ENCODE peak calls at places on chromosome 15, in ten cellular contexts. One of them, this sample, is unnamed.

GRCh38 chr15:41115652-41116115 is 396 bp downstream of the INO80 start:
- DNase-seq in kidney epithelial cell: no peak
- DNase-seq in GM04504: peak; percentile 9
- DNase-seq in stromal cell of bone marrow: no peak
- DNase-seq in stimulated activated CD4-positive, alpha-beta T cell treated with anti-CD3 and anti-CD28 coated beads, Interleukin-2, amount 100 ng/mL, for 48 hours: peak; percentile 62
- DNase-seq in germinal center: no peak
- DNase-seq in activated naive CD4-positive, alpha-beta T cell treated with Interleukin-2 at 50 U/mL for 16 hours: peak; percentile 82
- DNase-seq in DMS 273 treated with DMSO at 0.1 percent for 48 hours: peak; percentile 40
- DNase-seq in foreskin keratinocyte: no peak
- DNase-seq in keratinocyte: peak; percentile 49
- DNase-seq in this sample: peak; percentile 55

GRCh38 chr15:92043283-92043682 is 189.8 kb downstream of the SLCO3A1 start:
- DNase-seq in stimulated activated CD4-positive, alpha-beta T cell treated with anti-CD3 and anti-CD28 coated beads, Interleukin-2, amount 100 ng/mL, for 48 hours: no peak
- DNase-seq in GM04504: no peak
- DNase-seq in stromal cell of bone marrow: no peak
- DNase-seq in DMS 273 treated with DMSO at 0.1 percent for 48 hours: no peak
- DNase-seq in keratinocyte: no peak
- DNase-seq in activated naive CD4-positive, alpha-beta T cell treated with Interleukin-2 at 50 U/mL for 16 hours: no peak
- DNase-seq in germinal center: no peak
- DNase-seq in kidney epithelial cell: no peak
- DNase-seq in foreskin keratinocyte: peak; percentile 84
- DNase-seq in this sample: no peak

GRCh38 chr15:76566276-76566675 is 229.7 kb downstream of the ISL2 start:
- DNase-seq in foreskin keratinocyte: no peak
- DNase-seq in stimulated activated CD4-positive, alpha-beta T cell treated with anti-CD3 and anti-CD28 coated beads, Interleukin-2, amount 100 ng/mL, for 48 hours: no peak
- DNase-seq in stromal cell of bone marrow: peak; percentile 13
- DNase-seq in keratinocyte: no peak
- DNase-seq in germinal center: no peak
- DNase-seq in GM04504: no peak
- DNase-seq in activated naive CD4-positive, alpha-beta T cell treated with Interleukin-2 at 50 U/mL for 16 hours: no peak
- DNase-seq in kidney epithelial cell: no peak
- DNase-seq in DMS 273 treated with DMSO at 0.1 percent for 48 hours: peak; percentile 8
- DNase-seq in this sample: no peak

GRCh38 chr15:59689626-59690236 is 611 bp upstream of the BNIP2 start:
- DNase-seq in keratinocyte: no peak
- DNase-seq in activated naive CD4-positive, alpha-beta T cell treated with Interleukin-2 at 50 U/mL for 16 hours: peak; percentile 60
- DNase-seq in foreskin keratinocyte: peak; percentile 25
- DNase-seq in DMS 273 treated with DMSO at 0.1 percent for 48 hours: no peak
- DNase-seq in germinal center: no peak
- DNase-seq in GM04504: peak; percentile 35
- DNase-seq in stimulated activated CD4-positive, alpha-beta T cell treated with anti-CD3 and anti-CD28 coated beads, Interleukin-2, amount 100 ng/mL, for 48 hours: peak; percentile 27
- DNase-seq in stromal cell of bone marrow: peak; percentile 57
- DNase-seq in kidney epithelial cell: no peak
- DNase-seq in this sample: no peak

GRCh38 chr15:82080774-82081173 is 35.0 kb upstream of the MEX3B start:
- DNase-seq in keratinocyte: no peak
- DNase-seq in DMS 273 treated with DMSO at 0.1 percent for 48 hours: no peak
- DNase-seq in stromal cell of bone marrow: no peak
- DNase-seq in activated naive CD4-positive, alpha-beta T cell treated with Interleukin-2 at 50 U/mL for 16 hours: no peak
- DNase-seq in stimulated activated CD4-positive, alpha-beta T cell treated with anti-CD3 and anti-CD28 coated beads, Interleukin-2, amount 100 ng/mL, for 48 hours: no peak
- DNase-seq in GM04504: no peak
- DNase-seq in kidney epithelial cell: no peak
- DNase-seq in germinal center: no peak
- DNase-seq in foreskin keratinocyte: no peak
- DNase-seq in this sample: no peak

GRCh38 chr15:30065025-30065801 is 17.5 kb upstream of the GOLGA8J start:
- DNase-seq in activated naive CD4-positive, alpha-beta T cell treated with Interleukin-2 at 50 U/mL for 16 hours: no peak
- DNase-seq in germinal center: no peak
- DNase-seq in stromal cell of bone marrow: peak; percentile 39
- DNase-seq in kidney epithelial cell: peak; percentile 85
- DNase-seq in foreskin keratinocyte: peak; percentile 77
- DNase-seq in GM04504: peak; percentile 54
- DNase-seq in DMS 273 treated with DMSO at 0.1 percent for 48 hours: no peak
- DNase-seq in stimulated activated CD4-positive, alpha-beta T cell treated with anti-CD3 and anti-CD28 coated beads, Interleukin-2, amount 100 ng/mL, for 48 hours: no peak
- DNase-seq in keratinocyte: peak; percentile 26
- DNase-seq in this sample: no peak

GRCh38 chr15:59456114-59456513 is 18.1 kb downstream of the FAM81A start:
- DNase-seq in foreskin keratinocyte: peak; percentile 45
- DNase-seq in stromal cell of bone marrow: no peak
- DNase-seq in DMS 273 treated with DMSO at 0.1 percent for 48 hours: no peak
- DNase-seq in germinal center: no peak
- DNase-seq in keratinocyte: peak; percentile 13
- DNase-seq in activated naive CD4-positive, alpha-beta T cell treated with Interleukin-2 at 50 U/mL for 16 hours: no peak
- DNase-seq in GM04504: no peak
- DNase-seq in kidney epithelial cell: no peak
- DNase-seq in stimulated activated CD4-positive, alpha-beta T cell treated with anti-CD3 and anti-CD28 coated beads, Interleukin-2, amount 100 ng/mL, for 48 hours: no peak
- DNase-seq in this sample: no peak

GRCh38 chr15:74906193-74906449 is 530 bp downstream of the FAM219B start:
- DNase-seq in DMS 273 treated with DMSO at 0.1 percent for 48 hours: no peak
- DNase-seq in stimulated activated CD4-positive, alpha-beta T cell treated with anti-CD3 and anti-CD28 coated beads, Interleukin-2, amount 100 ng/mL, for 48 hours: peak; percentile 29
- DNase-seq in foreskin keratinocyte: no peak
- DNase-seq in GM04504: no peak
- DNase-seq in keratinocyte: no peak
- DNase-seq in stromal cell of bone marrow: no peak
- DNase-seq in germinal center: no peak
- DNase-seq in activated naive CD4-positive, alpha-beta T cell treated with Interleukin-2 at 50 U/mL for 16 hours: peak; percentile 42
- DNase-seq in kidney epithelial cell: no peak
- DNase-seq in this sample: no peak

GRCh38 chr15:78265137-78265460 is 737 bp downstream of the DNAJA4 start:
- DNase-seq in kidney epithelial cell: no peak
- DNase-seq in DMS 273 treated with DMSO at 0.1 percent for 48 hours: no peak
- DNase-seq in keratinocyte: no peak
- DNase-seq in stimulated activated CD4-positive, alpha-beta T cell treated with anti-CD3 and anti-CD28 coated beads, Interleukin-2, amount 100 ng/mL, for 48 hours: no peak
- DNase-seq in GM04504: no peak
- DNase-seq in activated naive CD4-positive, alpha-beta T cell treated with Interleukin-2 at 50 U/mL for 16 hours: no peak
- DNase-seq in foreskin keratinocyte: no peak
- DNase-seq in germinal center: no peak
- DNase-seq in stromal cell of bone marrow: no peak
- DNase-seq in this sample: no peak

GRCh38 chr15:71588746-71589145 is 221.6 kb upstream of the NR2E3 start:
- DNase-seq in foreskin keratinocyte: no peak
- DNase-seq in stromal cell of bone marrow: peak; percentile 36
- DNase-seq in kidney epithelial cell: peak; percentile 79
- DNase-seq in GM04504: no peak
- DNase-seq in germinal center: no peak
- DNase-seq in keratinocyte: no peak
- DNase-seq in stimulated activated CD4-positive, alpha-beta T cell treated with anti-CD3 and anti-CD28 coated beads, Interleukin-2, amount 100 ng/mL, for 48 hours: no peak
- DNase-seq in activated naive CD4-positive, alpha-beta T cell treated with Interleukin-2 at 50 U/mL for 16 hours: no peak
- DNase-seq in DMS 273 treated with DMSO at 0.1 percent for 48 hours: no peak
- DNase-seq in this sample: no peak

GRCh38 chr15:40242216-40242599 is 3.3 kb downstream of the PAK6 start:
- DNase-seq in foreskin keratinocyte: no peak
- DNase-seq in activated naive CD4-positive, alpha-beta T cell treated with Interleukin-2 at 50 U/mL for 16 hours: no peak
- DNase-seq in keratinocyte: no peak
- DNase-seq in germinal center: no peak
- DNase-seq in DMS 273 treated with DMSO at 0.1 percent for 48 hours: no peak
- DNase-seq in kidney epithelial cell: no peak
- DNase-seq in stromal cell of bone marrow: no peak
- DNase-seq in stimulated activated CD4-positive, alpha-beta T cell treated with anti-CD3 and anti-CD28 coated beads, Interleukin-2, amount 100 ng/mL, for 48 hours: no peak
- DNase-seq in GM04504: no peak
- DNase-seq in this sample: no peak

GRCh38 chr15:41607033-41607432 is 48.0 kb downstream of the TYRO3 start:
- DNase-seq in kidney epithelial cell: peak; percentile 60
- DNase-seq in activated naive CD4-positive, alpha-beta T cell treated with Interleukin-2 at 50 U/mL for 16 hours: no peak
- DNase-seq in stimulated activated CD4-positive, alpha-beta T cell treated with anti-CD3 and anti-CD28 coated beads, Interleukin-2, amount 100 ng/mL, for 48 hours: no peak
- DNase-seq in stromal cell of bone marrow: peak; percentile 86
- DNase-seq in DMS 273 treated with DMSO at 0.1 percent for 48 hours: peak; percentile 86
- DNase-seq in foreskin keratinocyte: peak; percentile 50
- DNase-seq in germinal center: no peak
- DNase-seq in GM04504: peak; percentile 84
- DNase-seq in keratinocyte: no peak
- DNase-seq in this sample: no peak

GRCh38 chr15:87489902-87490301 is 766.6 kb downstream of the NTRK3 start:
- DNase-seq in keratinocyte: no peak
- DNase-seq in kidney epithelial cell: no peak
- DNase-seq in activated naive CD4-positive, alpha-beta T cell treated with Interleukin-2 at 50 U/mL for 16 hours: no peak
- DNase-seq in DMS 273 treated with DMSO at 0.1 percent for 48 hours: no peak
- DNase-seq in stromal cell of bone marrow: no peak
- DNase-seq in germinal center: no peak
- DNase-seq in GM04504: no peak
- DNase-seq in stimulated activated CD4-positive, alpha-beta T cell treated with anti-CD3 and anti-CD28 coated beads, Interleukin-2, amount 100 ng/mL, for 48 hours: no peak
- DNase-seq in foreskin keratinocyte: no peak
- DNase-seq in this sample: no peak

GRCh38 chr15:43794269-43795037 is 2.3 kb downstream of the SERF2 start:
- DNase-seq in DMS 273 treated with DMSO at 0.1 percent for 48 hours: no peak
- DNase-seq in foreskin keratinocyte: no peak
- DNase-seq in germinal center: no peak
- DNase-seq in keratinocyte: no peak
- DNase-seq in activated naive CD4-positive, alpha-beta T cell treated with Interleukin-2 at 50 U/mL for 16 hours: no peak
- DNase-seq in kidney epithelial cell: no peak
- DNase-seq in GM04504: no peak
- DNase-seq in stimulated activated CD4-positive, alpha-beta T cell treated with anti-CD3 and anti-CD28 coated beads, Interleukin-2, amount 100 ng/mL, for 48 hours: no peak
- DNase-seq in stromal cell of bone marrow: peak; percentile 60
- DNase-seq in this sample: no peak

GRCh38 chr15:40248006-40248783 is 9.3 kb downstream of the PAK6 start:
- DNase-seq in germinal center: no peak
- DNase-seq in keratinocyte: no peak
- DNase-seq in DMS 273 treated with DMSO at 0.1 percent for 48 hours: peak; percentile 16
- DNase-seq in kidney epithelial cell: no peak
- DNase-seq in activated naive CD4-positive, alpha-beta T cell treated with Interleukin-2 at 50 U/mL for 16 hours: no peak
- DNase-seq in foreskin keratinocyte: no peak
- DNase-seq in stromal cell of bone marrow: no peak
- DNase-seq in GM04504: no peak
- DNase-seq in stimulated activated CD4-positive, alpha-beta T cell treated with anti-CD3 and anti-CD28 coated beads, Interleukin-2, amount 100 ng/mL, for 48 hours: no peak
- DNase-seq in this sample: no peak

GRCh38 chr15:84600331-84600686 is 500 bp upstream of the ZSCAN2 start:
- DNase-seq in stimulated activated CD4-positive, alpha-beta T cell treated with anti-CD3 and anti-CD28 coated beads, Interleukin-2, amount 100 ng/mL, for 48 hours: peak; percentile 37
- DNase-seq in activated naive CD4-positive, alpha-beta T cell treated with Interleukin-2 at 50 U/mL for 16 hours: peak; percentile 55
- DNase-seq in stromal cell of bone marrow: peak; percentile 77
- DNase-seq in keratinocyte: peak; percentile 49
- DNase-seq in kidney epithelial cell: no peak
- DNase-seq in foreskin keratinocyte: peak; percentile 75
- DNase-seq in germinal center: peak; percentile 32
- DNase-seq in GM04504: peak; percentile 56
- DNase-seq in DMS 273 treated with DMSO at 0.1 percent for 48 hours: peak; percentile 19
- DNase-seq in this sample: no peak

GRCh38 chr15:57227899-57228298 is 148.4 kb upstream of the CGNL1 start:
- DNase-seq in foreskin keratinocyte: no peak
- DNase-seq in stimulated activated CD4-positive, alpha-beta T cell treated with anti-CD3 and anti-CD28 coated beads, Interleukin-2, amount 100 ng/mL, for 48 hours: no peak
- DNase-seq in germinal center: no peak
- DNase-seq in activated naive CD4-positive, alpha-beta T cell treated with Interleukin-2 at 50 U/mL for 16 hours: no peak
- DNase-seq in stromal cell of bone marrow: peak; percentile 64
- DNase-seq in kidney epithelial cell: no peak
- DNase-seq in GM04504: no peak
- DNase-seq in DMS 273 treated with DMSO at 0.1 percent for 48 hours: no peak
- DNase-seq in keratinocyte: no peak
- DNase-seq in this sample: no peak

GRCh38 chr15:98881526-98882517 is 125.8 kb downstream of the PGPEP1L start:
- DNase-seq in foreskin keratinocyte: no peak
- DNase-seq in stimulated activated CD4-positive, alpha-beta T cell treated with anti-CD3 and anti-CD28 coated beads, Interleukin-2, amount 100 ng/mL, for 48 hours: no peak
- DNase-seq in activated naive CD4-positive, alpha-beta T cell treated with Interleukin-2 at 50 U/mL for 16 hours: no peak
- DNase-seq in stromal cell of bone marrow: no peak
- DNase-seq in germinal center: peak; percentile 36
- DNase-seq in keratinocyte: no peak
- DNase-seq in DMS 273 treated with DMSO at 0.1 percent for 48 hours: peak; percentile 34
- DNase-seq in GM04504: no peak
- DNase-seq in kidney epithelial cell: no peak
- DNase-seq in this sample: no peak

GRCh38 chr15:84112025-84112424 is 123.5 kb upstream of the GOLGA6L4 start:
- DNase-seq in stromal cell of bone marrow: no peak
- DNase-seq in foreskin keratinocyte: peak; percentile 24
- DNase-seq in kidney epithelial cell: peak; percentile 16
- DNase-seq in DMS 273 treated with DMSO at 0.1 percent for 48 hours: no peak
- DNase-seq in activated naive CD4-positive, alpha-beta T cell treated with Interleukin-2 at 50 U/mL for 16 hours: no peak
- DNase-seq in GM04504: no peak
- DNase-seq in keratinocyte: no peak
- DNase-seq in stimulated activated CD4-positive, alpha-beta T cell treated with anti-CD3 and anti-CD28 coated beads, Interleukin-2, amount 100 ng/mL, for 48 hours: no peak
- DNase-seq in germinal center: no peak
- DNase-seq in this sample: no peak

GRCh38 chr15:81047948-81048347 is 47.2 kb downstream of the TLNRD1 start:
- DNase-seq in kidney epithelial cell: no peak
- DNase-seq in stimulated activated CD4-positive, alpha-beta T cell treated with anti-CD3 and anti-CD28 coated beads, Interleukin-2, amount 100 ng/mL, for 48 hours: no peak
- DNase-seq in germinal center: no peak
- DNase-seq in GM04504: no peak
- DNase-seq in DMS 273 treated with DMSO at 0.1 percent for 48 hours: no peak
- DNase-seq in keratinocyte: no peak
- DNase-seq in activated naive CD4-positive, alpha-beta T cell treated with Interleukin-2 at 50 U/mL for 16 hours: no peak
- DNase-seq in stromal cell of bone marrow: no peak
- DNase-seq in foreskin keratinocyte: no peak
- DNase-seq in this sample: no peak

GRCh38 chr15:83064859-83065258 is 2.2 kb downstream of the BTBD1 start:
- DNase-seq in germinal center: peak; percentile 14
- DNase-seq in stimulated activated CD4-positive, alpha-beta T cell treated with anti-CD3 and anti-CD28 coated beads, Interleukin-2, amount 100 ng/mL, for 48 hours: no peak
- DNase-seq in GM04504: no peak
- DNase-seq in activated naive CD4-positive, alpha-beta T cell treated with Interleukin-2 at 50 U/mL for 16 hours: no peak
- DNase-seq in kidney epithelial cell: no peak
- DNase-seq in stromal cell of bone marrow: no peak
- DNase-seq in DMS 273 treated with DMSO at 0.1 percent for 48 hours: no peak
- DNase-seq in foreskin keratinocyte: no peak
- DNase-seq in keratinocyte: no peak
- DNase-seq in this sample: no peak

GRCh38 chr15:100703032-100703578 is 100.7 kb downstream of the ASB7 start:
- DNase-seq in GM04504: peak; percentile 75
- DNase-seq in stromal cell of bone marrow: no peak
- DNase-seq in stimulated activated CD4-positive, alpha-beta T cell treated with anti-CD3 and anti-CD28 coated beads, Interleukin-2, amount 100 ng/mL, for 48 hours: peak; percentile 24
- DNase-seq in DMS 273 treated with DMSO at 0.1 percent for 48 hours: no peak
- DNase-seq in kidney epithelial cell: no peak
- DNase-seq in germinal center: no peak
- DNase-seq in keratinocyte: no peak
- DNase-seq in foreskin keratinocyte: peak; percentile 76
- DNase-seq in activated naive CD4-positive, alpha-beta T cell treated with Interleukin-2 at 50 U/mL for 16 hours: no peak
- DNase-seq in this sample: peak; percentile 42

GRCh38 chr15:82950746-82951370 is 1.7 kb downstream of the HOMER2 start:
- DNase-seq in stimulated activated CD4-positive, alpha-beta T cell treated with anti-CD3 and anti-CD28 coated beads, Interleukin-2, amount 100 ng/mL, for 48 hours: no peak
- DNase-seq in kidney epithelial cell: no peak
- DNase-seq in activated naive CD4-positive, alpha-beta T cell treated with Interleukin-2 at 50 U/mL for 16 hours: no peak
- DNase-seq in foreskin keratinocyte: no peak
- DNase-seq in stromal cell of bone marrow: no peak
- DNase-seq in germinal center: no peak
- DNase-seq in DMS 273 treated with DMSO at 0.1 percent for 48 hours: no peak
- DNase-seq in keratinocyte: no peak
- DNase-seq in GM04504: no peak
- DNase-seq in this sample: no peak

GRCh38 chr15:74854453-74854852 is 11.5 kb upstream of the ULK3 start:
- DNase-seq in germinal center: no peak
- DNase-seq in stimulated activated CD4-positive, alpha-beta T cell treated with anti-CD3 and anti-CD28 coated beads, Interleukin-2, amount 100 ng/mL, for 48 hours: no peak
- DNase-seq in foreskin keratinocyte: no peak
- DNase-seq in GM04504: no peak
- DNase-seq in DMS 273 treated with DMSO at 0.1 percent for 48 hours: no peak
- DNase-seq in kidney epithelial cell: no peak
- DNase-seq in stromal cell of bone marrow: no peak
- DNase-seq in activated naive CD4-positive, alpha-beta T cell treated with Interleukin-2 at 50 U/mL for 16 hours: no peak
- DNase-seq in keratinocyte: no peak
- DNase-seq in this sample: no peak

GRCh38 chr15:48641416-48641815 is 4.1 kb downstream of the FBN1 start:
- DNase-seq in keratinocyte: no peak
- DNase-seq in kidney epithelial cell: no peak
- DNase-seq in germinal center: no peak
- DNase-seq in GM04504: no peak
- DNase-seq in activated naive CD4-positive, alpha-beta T cell treated with Interleukin-2 at 50 U/mL for 16 hours: no peak
- DNase-seq in stimulated activated CD4-positive, alpha-beta T cell treated with anti-CD3 and anti-CD28 coated beads, Interleukin-2, amount 100 ng/mL, for 48 hours: no peak
- DNase-seq in foreskin keratinocyte: no peak
- DNase-seq in stromal cell of bone marrow: no peak
- DNase-seq in DMS 273 treated with DMSO at 0.1 percent for 48 hours: no peak
- DNase-seq in this sample: no peak

GRCh38 chr15:23797747-23798157 is 110.6 kb upstream of the NDN start:
- DNase-seq in stimulated activated CD4-positive, alpha-beta T cell treated with anti-CD3 and anti-CD28 coated beads, Interleukin-2, amount 100 ng/mL, for 48 hours: no peak
- DNase-seq in GM04504: no peak
- DNase-seq in activated naive CD4-positive, alpha-beta T cell treated with Interleukin-2 at 50 U/mL for 16 hours: no peak
- DNase-seq in germinal center: no peak
- DNase-seq in stromal cell of bone marrow: no peak
- DNase-seq in kidney epithelial cell: no peak
- DNase-seq in keratinocyte: no peak
- DNase-seq in foreskin keratinocyte: no peak
- DNase-seq in DMS 273 treated with DMSO at 0.1 percent for 48 hours: no peak
- DNase-seq in this sample: no peak

GRCh38 chr15:65466901-65467300 is 44.2 kb upstream of the IGDCC4 start:
- DNase-seq in kidney epithelial cell: no peak
- DNase-seq in activated naive CD4-positive, alpha-beta T cell treated with Interleukin-2 at 50 U/mL for 16 hours: no peak
- DNase-seq in stimulated activated CD4-positive, alpha-beta T cell treated with anti-CD3 and anti-CD28 coated beads, Interleukin-2, amount 100 ng/mL, for 48 hours: no peak
- DNase-seq in DMS 273 treated with DMSO at 0.1 percent for 48 hours: no peak
- DNase-seq in keratinocyte: no peak
- DNase-seq in germinal center: no peak
- DNase-seq in foreskin keratinocyte: no peak
- DNase-seq in stromal cell of bone marrow: no peak
- DNase-seq in GM04504: no peak
- DNase-seq in this sample: no peak

GRCh38 chr15:70587896-70588567 is 175.3 kb downstream of the UACA start:
- DNase-seq in activated naive CD4-positive, alpha-beta T cell treated with Interleukin-2 at 50 U/mL for 16 hours: no peak
- DNase-seq in stimulated activated CD4-positive, alpha-beta T cell treated with anti-CD3 and anti-CD28 coated beads, Interleukin-2, amount 100 ng/mL, for 48 hours: no peak
- DNase-seq in GM04504: no peak
- DNase-seq in germinal center: no peak
- DNase-seq in kidney epithelial cell: no peak
- DNase-seq in foreskin keratinocyte: no peak
- DNase-seq in DMS 273 treated with DMSO at 0.1 percent for 48 hours: no peak
- DNase-seq in keratinocyte: no peak
- DNase-seq in stromal cell of bone marrow: no peak
- DNase-seq in this sample: no peak

This sample was measured in GM12892.